ENCODE peak calls at places on chromosomes 3 and 15, in nine cellular contexts. G, H, N, C, J, W, S, K and T are unnamed samples. For H3K36me3, the result is how much of the 10 kb centered on the place peaks cover.

GRCh38 chr15:35696767-35697231 is 150.8 kb upstream of the DPH6 start:
- DNase-seq in C (peak), G (no peak), S (no peak), K (no peak), W (no peak), N (peak), J (no peak), H (peak), T (no peak)

GRCh38 chr3:197015790-197016705 is 13.6 kb downstream of the MELTF start:
- DNase-seq in G (peak), W (no peak), K (no peak), H (no peak), S (no peak), C (no peak), J (no peak), N (no peak), T (no peak)

GRCh38 chr3:16249336-16249735 is 15.4 kb downstream of the DPH3 start:
- DNase-seq in W (peak), S (no peak), J (no peak), H (peak), N (no peak), K (no peak), C (no peak), G (no peak), T (no peak)

GRCh38 chr3:113231827-113232253 is 20.5 kb downstream of the BOC start:
- DNase-seq in H (peak), K (no peak), W (no peak), N (peak), J (no peak), S (no peak), C (peak), G (no peak), T (no peak)

GRCh38 chr3:184355261-184356012 is 6.0 kb downstream of the CLCN2 start:
- DNase-seq in N (no peak), K (no peak), G (no peak), C (no peak), H (no peak), W (no peak), J (no peak), S (no peak), T (no peak)

GRCh38 chr15:39843561-39843960 is 60.9 kb upstream of the FSIP1 start:
- DNase-seq in K (no peak), H (no peak), J (no peak), S (no peak), N (no peak), G (no peak), C (no peak), W (no peak), T (no peak)

GRCh38 chr3:128395500-128396125 is 71.1 kb downstream of the DNAJB8 start:
- DNase-seq in H (peak), S (peak), W (peak), C (no peak), K (no peak), G (no peak), N (no peak), J (peak), T (peak)

GRCh38 chr3:157958471-157958870 is 147.7 kb downstream of the SHOX2 start:
- DNase-seq in N (no peak), C (peak), G (no peak), J (no peak), W (peak), K (no peak), H (no peak), S (no peak), T (no peak)

GRCh38 chr3:197599089-197599765 is 43.5 kb upstream of the BDH1 start:
- DNase-seq in S (peak), W (peak), G (peak), J (peak), K (peak), C (peak), H (peak), N (peak), T (peak)

GRCh38 chr3:59607628-59608027 is 557.8 kb upstream of the CFAP20DC start:
- DNase-seq in G (no peak), K (no peak), C (no peak), W (no peak), J (no peak), S (no peak), N (no peak), H (peak), T (no peak)

DNA sequence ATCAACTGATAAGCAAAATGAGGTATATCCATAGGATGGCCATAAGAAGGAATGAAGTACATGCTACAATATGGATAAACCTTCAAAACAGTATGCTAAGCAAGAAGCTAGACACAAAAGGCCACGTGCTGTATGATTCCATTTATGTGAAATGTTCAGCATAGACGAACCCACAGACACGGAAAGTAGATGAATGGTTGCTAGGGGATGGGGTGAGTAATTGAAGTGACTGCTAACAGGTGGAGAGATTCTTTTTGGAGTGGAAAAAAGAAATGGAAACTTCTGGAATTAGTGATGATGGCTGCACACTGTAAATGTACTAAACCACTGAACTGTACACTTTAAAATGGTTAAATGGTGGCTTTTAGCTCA is 630 bp upstream of the EFCAB12 start:
- DNase-seq in J (no peak), C (no peak), S (no peak), N (no peak), H (peak), G (no peak), K (no peak), W (no peak), T (no peak)
- H3K4me3 ChIP-seq in J (peak), C (no peak), S (no peak), N (no peak), H (peak), G (no peak), K (no peak), W (peak), T (peak)

GRCh38 chr15:22844421-22845288 is 6.2 kb downstream of the NIPA2 start:
- DNase-seq in J (no peak), G (no peak), C (no peak), H (no peak), W (no peak), K (no peak), S (no peak), N (no peak), T (no peak)
- H3K36me3 ChIP-seq in J (under half), G (half or more), C (under half), H (under half), W (half or more), K (under half), S (under half), N (under half), T (under half)

GRCh38 chr3:55484191-55484644 is 2.9 kb downstream of the WNT5A start:
- DNase-seq in G (no peak), K (no peak), H (peak), W (no peak), J (no peak), C (no peak), N (no peak), S (no peak), T (peak)

GRCh38 chr3:55485208-55485791 is 1.8 kb downstream of the WNT5A start:
- DNase-seq in J (peak), C (no peak), W (peak), K (peak), N (no peak), G (peak), H (peak), S (no peak), T (peak)

GRCh38 chr3:55486101-55486856 is 827 bp downstream of the WNT5A start:
- DNase-seq in C (no peak), G (peak), N (no peak), W (no peak), K (no peak), J (peak), H (peak), S (no peak), T (peak)

GRCh38 chr3:55483196-55484095 is 3.7 kb downstream of the WNT5A start:
- DNase-seq in K (no peak), W (no peak), C (no peak), S (no peak), N (no peak), H (no peak), J (no peak), G (no peak), T (no peak)

DNA sequence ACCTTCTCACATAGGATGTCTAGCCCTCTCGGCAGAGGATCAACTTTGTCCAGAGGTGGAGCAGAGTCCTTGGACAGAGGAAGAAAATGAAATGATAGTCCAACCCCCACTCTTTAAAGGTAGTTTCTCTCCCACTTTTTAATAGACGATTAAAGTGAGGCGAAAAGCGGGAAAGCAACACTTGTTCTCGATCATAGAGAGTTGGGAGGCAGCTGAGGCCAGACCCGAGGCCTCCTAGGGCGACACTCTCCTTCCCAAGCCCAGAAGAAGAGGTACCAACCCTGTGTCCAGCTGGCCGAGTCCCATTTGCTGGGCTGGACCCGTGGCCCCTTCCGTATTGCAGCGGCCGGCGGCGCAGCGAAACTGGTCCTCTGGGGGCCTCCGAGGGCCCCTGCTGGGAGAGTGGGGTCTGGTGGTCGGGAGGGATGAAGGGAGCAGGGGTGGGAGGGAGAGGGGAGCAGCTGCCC is 2.3 kb downstream of the WNT5A start:
- DNase-seq in S (no peak), N (no peak), W (no peak), C (no peak), J (no peak), H (no peak), G (no peak), K (no peak), T (no peak)
- H3K4me3 ChIP-seq in S (peak), N (peak), W (no peak), C (peak), J (peak), H (peak), G (peak), K (peak), T (peak)

GRCh38 chr3:136332776-136333175 is 82.6 kb downstream of the PCCB start:
- DNase-seq in K (no peak), W (no peak), S (no peak), N (no peak), C (no peak), H (peak), G (no peak), J (no peak), T (no peak)
- H3K36me3 ChIP-seq in K (half or more), W (under half), S (under half), N (under half), C (under half), H (under half), G (under half), J (under half), T (half or more)

DNA sequence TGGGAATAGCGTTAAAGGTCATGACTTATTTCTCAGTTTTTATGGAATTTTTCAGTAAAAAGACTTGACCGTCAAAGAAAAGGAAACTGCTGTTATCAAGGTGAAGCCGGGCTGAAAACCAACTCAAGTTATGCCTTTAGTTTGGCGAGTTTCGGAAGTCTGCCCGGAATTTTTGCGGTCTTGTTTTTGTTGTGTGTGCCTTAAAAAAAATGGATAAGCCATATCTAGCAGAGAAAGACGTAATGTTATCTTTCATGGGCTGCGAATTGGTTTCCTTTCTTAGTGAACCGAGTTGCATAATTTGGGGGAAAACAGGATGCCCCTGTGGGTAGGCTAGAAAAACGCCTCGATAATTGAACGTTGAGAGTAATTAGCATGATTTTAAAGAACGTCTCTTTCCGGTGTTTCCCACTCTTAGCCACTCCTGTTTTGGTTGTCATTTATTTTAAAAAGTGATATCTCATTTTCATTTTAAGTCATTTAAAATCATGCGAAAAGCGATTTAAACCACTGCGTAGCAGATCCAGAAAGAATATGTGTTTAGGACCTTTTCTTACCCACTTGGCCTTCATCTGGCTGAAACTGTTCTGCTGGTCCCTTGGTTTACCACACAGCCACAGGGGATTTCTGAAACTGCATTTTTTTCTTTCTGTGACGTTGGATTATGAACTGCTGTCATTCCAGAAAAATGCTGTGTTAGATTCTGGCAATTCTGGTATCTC is 1.2 kb downstream of the NFKBIZ start:
- DNase-seq in W (no peak), G (no peak), K (no peak), H (peak), S (no peak), N (peak), C (no peak), J (no peak), T (no peak)
- H3K4me3 ChIP-seq in W (peak), G (peak), K (peak), H (peak), S (peak), N (peak), C (peak), J (peak), T (peak)

DNA sequence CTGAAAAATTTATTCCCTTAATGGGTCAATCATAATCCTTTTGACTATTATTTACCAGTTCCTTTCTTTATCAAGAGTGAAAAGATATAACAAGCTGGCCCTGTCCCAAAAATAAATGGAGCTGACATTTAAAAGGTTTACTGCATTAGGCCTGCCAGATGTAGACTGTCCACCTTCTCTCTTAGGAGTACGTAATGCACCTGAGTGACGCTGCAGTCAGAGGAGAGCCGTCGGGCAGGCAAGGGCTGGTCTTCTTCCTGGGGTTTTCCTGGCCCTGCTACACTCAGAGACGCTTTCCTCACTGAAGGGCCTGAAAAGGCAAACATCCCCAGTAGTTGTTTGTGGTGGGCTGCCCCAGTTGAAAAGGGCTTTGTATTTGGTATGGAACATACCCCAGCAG is 27.6 kb downstream of the NEK4 start:
- DNase-seq in S (no peak), K (no peak), W (no peak), N (no peak), G (no peak), J (no peak), C (no peak), H (no peak), T (no peak)
- H3K36me3 ChIP-seq in S (under half), K (half or more), W (under half), N (under half), G (half or more), J (under half), C (under half), H (under half), T (half or more)

GRCh38 chr3:143875566-143875965 is 27.3 kb upstream of the SLC9A9 start:
- DNase-seq in K (no peak), W (no peak), N (no peak), G (no peak), H (no peak), C (no peak), S (no peak), J (no peak), T (no peak)
- H3K4me3 ChIP-seq in K (no peak), W (no peak), N (no peak), G (no peak), H (no peak), C (no peak), S (no peak), J (no peak), T (no peak)

DNA sequence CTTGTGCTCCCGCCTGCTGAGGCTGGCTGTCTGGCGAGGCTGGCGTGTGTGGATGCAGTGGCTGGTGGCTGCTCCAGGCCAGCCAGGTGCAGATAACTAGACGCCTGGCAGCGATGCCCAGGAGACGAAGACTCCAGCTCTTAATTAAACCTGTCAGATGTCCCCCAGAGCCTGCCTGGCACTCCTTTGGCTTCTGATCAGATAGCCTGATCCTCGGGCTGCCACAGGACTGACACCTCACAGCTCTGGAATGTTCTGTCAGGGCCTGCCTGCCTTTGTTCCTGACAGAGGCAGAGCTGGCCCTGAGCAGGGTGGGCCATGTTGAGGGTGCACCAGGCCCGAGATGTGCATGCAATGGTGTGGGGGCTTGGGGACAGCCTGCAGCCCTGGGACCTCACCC is 36.5 kb downstream of the PLXNA1 start:
- DNase-seq in J (no peak), C (no peak), S (no peak), N (peak), G (no peak), H (peak), K (no peak), W (no peak), T (no peak)
- H3K36me3 ChIP-seq in J (under half), C (under half), S (under half), N (under half), G (half or more), H (under half), K (half or more), W (half or more), T (half or more)

GRCh38 chr15:89806565-89807550 is 7.8 kb downstream of the ANPEP start:
- DNase-seq in K (no peak), G (peak), S (no peak), N (no peak), C (no peak), H (no peak), J (no peak), W (no peak), T (no peak)

GRCh38 chr15:89806217-89806564 is 8.5 kb downstream of the ANPEP start:
- DNase-seq in G (no peak), N (no peak), J (no peak), K (no peak), H (no peak), S (no peak), W (no peak), C (no peak), T (no peak)

GRCh38 chr15:89803941-89804800 is 10.5 kb downstream of the ANPEP start:
- DNase-seq in J (no peak), K (no peak), G (peak), W (no peak), C (no peak), S (no peak), H (no peak), N (no peak), T (no peak)

GRCh38 chr15:89807689-89808088 is 7.0 kb downstream of the ANPEP start:
- DNase-seq in C (no peak), G (no peak), W (no peak), J (no peak), S (no peak), N (no peak), K (no peak), H (no peak), T (no peak)

DNA sequence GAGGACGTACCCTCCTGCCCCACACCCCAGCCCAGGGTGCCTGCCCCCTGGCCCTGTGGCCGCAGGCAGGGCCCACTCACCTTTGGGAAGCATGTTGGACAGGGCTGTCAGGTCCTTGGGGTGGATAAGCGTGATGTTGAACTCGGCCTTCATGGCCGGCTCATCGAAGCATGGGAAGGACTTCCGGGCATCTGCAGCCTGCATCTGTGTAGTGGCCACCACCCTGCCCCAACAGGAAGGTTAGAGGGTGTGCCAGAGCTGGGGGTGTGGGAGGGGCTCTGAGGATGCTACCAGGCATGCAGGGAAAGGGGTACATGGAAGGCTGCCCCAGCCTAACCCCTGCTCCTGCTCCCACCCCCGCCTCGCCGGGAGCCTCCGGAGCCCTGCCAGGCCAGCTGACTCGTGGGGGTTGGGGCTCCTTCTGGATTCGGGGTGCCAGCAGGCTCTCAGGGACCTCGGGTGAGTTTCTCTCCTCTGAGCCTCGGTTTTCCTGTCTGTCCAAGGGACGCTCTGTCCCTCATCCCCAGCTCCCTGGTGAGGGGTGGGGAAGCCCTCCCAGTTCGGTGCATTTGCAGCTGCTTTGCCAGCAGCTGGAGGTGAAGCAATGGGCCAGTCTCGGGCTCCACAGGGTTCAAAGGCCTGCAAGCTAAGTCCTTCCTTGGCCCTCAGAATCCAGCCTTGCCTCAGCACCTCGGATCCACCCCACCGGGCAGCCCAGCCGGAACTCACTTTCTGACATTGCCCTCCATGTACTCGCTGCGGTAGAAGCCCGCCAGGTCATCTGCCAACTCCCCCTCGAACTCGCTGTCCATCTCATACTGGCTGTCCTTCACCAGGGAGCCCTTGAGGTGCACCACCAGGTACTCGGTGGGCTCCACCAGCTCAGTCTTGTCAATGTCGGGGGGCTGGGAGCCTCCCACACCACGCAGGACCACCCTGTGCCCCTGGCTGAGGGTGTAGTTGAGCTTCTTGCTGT is 9.1 kb downstream of the ANPEP start:
- DNase-seq in W (no peak), J (no peak), K (no peak), C (no peak), G (peak), N (no peak), S (no peak), H (no peak), T (no peak)
- H3K4me3 ChIP-seq in W (no peak), J (no peak), K (no peak), C (no peak), G (peak), N (no peak), S (peak), H (no peak), T (no peak)

DNA sequence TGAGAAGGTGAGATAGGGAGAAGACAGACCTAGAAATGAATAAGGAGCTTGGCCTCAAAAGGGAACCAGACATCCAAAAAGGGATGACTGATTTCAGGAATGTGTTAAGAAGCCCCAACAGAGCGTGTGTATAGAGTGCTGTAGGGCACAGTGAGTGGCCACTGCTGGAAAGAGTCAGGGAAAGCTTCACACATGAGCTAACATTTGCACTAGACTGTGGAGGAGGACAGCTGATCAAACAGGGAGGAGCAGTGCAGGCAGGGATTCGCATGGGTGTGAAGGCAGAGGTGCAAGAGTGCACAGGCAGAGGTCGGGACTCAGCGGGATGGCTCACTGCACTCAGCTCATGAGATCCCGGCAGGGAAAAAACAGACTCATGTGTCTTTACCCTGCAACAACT is 61.8 kb downstream of the NPTN start:
- DNase-seq in G (no peak), K (no peak), W (no peak), C (peak), H (no peak), J (no peak), S (no peak), N (no peak), T (no peak)
- H3K36me3 ChIP-seq in G (half or more), K (half or more), W (half or more), C (under half), H (under half), J (under half), S (under half), N (under half), T (half or more)